ENCODE peak calls at places on chromosomes 1 and 21, in eight cellular contexts. J is lower leg skin, Y is IMR-90, S is NB4, H is tibial nerve, R is H1, X is ovary, A is esophagus muscularis mucosa. V is an unnamed sample.
A peak's percentile ranks its signal among the peaks of the same experiment; 100 is the strongest.

GRCh38 chr1:99580451-99580850 is 65.5 kb upstream of the PALMD start:
- DNase-seq in J (peak; percentile 88), Y (no peak), S (no peak), H (no peak), R (no peak), X (no peak), A (no peak), V (no peak)

GRCh38 chr21:45027241-45028196 is 46.9 kb upstream of the ADARB1 start:
- DNase-seq in J (peak; percentile 78), Y (no peak), S (no peak), H (no peak), R (no peak), X (no peak), A (no peak), V (peak; percentile 25)

GRCh38 chr1:53600486-53600885 is 138.5 kb downstream of the GLIS1 start:
- DNase-seq in J (no peak), Y (no peak), S (no peak), H (no peak), R (no peak), X (no peak), A (no peak), V (no peak)

GRCh38 chr1:41383094-41383852 is 22.0 kb downstream of the FOXO6 start:
- DNase-seq in J (no peak), Y (peak; percentile 31), S (peak; percentile 80), H (no peak), R (no peak), X (peak; percentile 64), A (no peak), V (no peak)

GRCh38 chr1:79190074-79190473 is 183.5 kb upstream of the ADGRL4 start:
- DNase-seq in J (no peak), Y (peak; percentile 3), S (no peak), H (no peak), R (no peak), X (no peak), A (no peak), V (no peak)

GRCh38 chr21:42760977-42761751 is 107.7 kb downstream of the PDE9A start:
- DNase-seq in J (no peak), Y (no peak), S (no peak), H (no peak), R (no peak), X (no peak), A (no peak), V (no peak)

GRCh38 chr1:22592919-22593790 is 29.9 kb downstream of the EPHA8 start:
- DNase-seq in J (no peak), Y (no peak), S (no peak), H (no peak), R (no peak), X (no peak), A (no peak), V (no peak)

GRCh38 chr1:14921057-14921456 is 232.5 kb upstream of the TMEM51 start:
- DNase-seq in J (no peak), Y (peak; percentile 66), S (no peak), H (no peak), R (no peak), X (no peak), A (no peak), V (no peak)

GRCh38 chr1:61043010-61043820 is 39.1 kb upstream of the NFIA start:
- DNase-seq in J (peak; percentile 98), Y (peak; percentile 48), S (peak; percentile 56), H (peak; percentile 91), R (no peak), X (peak; percentile 93), A (peak; percentile 96), V (peak; percentile 90)

GRCh38 chr1:89545264-89546038 is 20.8 kb downstream of the LRRC8B start:
- DNase-seq in J (no peak), Y (peak; percentile 19), S (peak; percentile 50), H (no peak), R (no peak), X (no peak), A (no peak), V (no peak)

GRCh38 chr1:156748670-156749428 is 2.6 kb downstream of the HDGF start:
- DNase-seq in J (peak; percentile 93), Y (peak; percentile 63), S (peak; percentile 71), H (peak; percentile 55), R (no peak), X (peak; percentile 81), A (no peak), V (no peak)
- TF ChIP-seq POLR2A in J (no peak), Y (no peak), S (no peak), H (no peak), R (no peak), X (peak; percentile 51), A (no peak), V (peak; percentile 40)

DNA sequence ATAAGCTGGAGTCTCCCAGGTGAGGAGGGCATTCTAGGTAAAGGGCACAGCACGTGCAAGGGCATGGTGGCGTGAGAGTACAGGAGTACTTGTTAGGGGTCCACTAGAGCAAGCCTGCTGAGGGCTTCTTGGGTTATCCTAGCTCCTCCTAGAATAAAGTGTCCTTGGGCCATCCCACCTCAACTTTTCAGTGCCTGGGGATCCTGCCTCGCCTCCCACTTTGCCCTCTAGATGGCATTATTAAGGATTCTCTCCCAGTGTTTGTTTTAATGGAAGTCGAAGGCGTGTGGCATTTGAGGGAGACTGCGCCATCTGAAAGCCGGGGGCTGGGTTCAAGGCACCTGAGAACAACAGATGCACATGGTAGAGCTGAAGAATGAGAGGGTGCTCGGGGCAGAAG is 74.5 kb upstream of the SELENON start:
- DNase-seq in J (no peak), Y (no peak), S (no peak), H (no peak), R (no peak), X (no peak), A (no peak), V (no peak)
- TF ChIP-seq CTCF in J (no peak), Y (no peak), S (peak; percentile 14), H (no peak), R (peak; percentile 37), X (no peak), A (no peak), V (no peak)

GRCh38 chr1:224259986-224260385 is 70.0 kb downstream of the NVL start:
- DNase-seq in J (no peak), Y (no peak), S (no peak), H (no peak), R (no peak), X (no peak), A (peak; percentile 12), V (no peak)
- TF ChIP-seq POLR2A in J (no peak), Y (no peak), S (no peak), H (no peak), R (no peak), X (no peak), A (no peak), V (no peak)

DNA sequence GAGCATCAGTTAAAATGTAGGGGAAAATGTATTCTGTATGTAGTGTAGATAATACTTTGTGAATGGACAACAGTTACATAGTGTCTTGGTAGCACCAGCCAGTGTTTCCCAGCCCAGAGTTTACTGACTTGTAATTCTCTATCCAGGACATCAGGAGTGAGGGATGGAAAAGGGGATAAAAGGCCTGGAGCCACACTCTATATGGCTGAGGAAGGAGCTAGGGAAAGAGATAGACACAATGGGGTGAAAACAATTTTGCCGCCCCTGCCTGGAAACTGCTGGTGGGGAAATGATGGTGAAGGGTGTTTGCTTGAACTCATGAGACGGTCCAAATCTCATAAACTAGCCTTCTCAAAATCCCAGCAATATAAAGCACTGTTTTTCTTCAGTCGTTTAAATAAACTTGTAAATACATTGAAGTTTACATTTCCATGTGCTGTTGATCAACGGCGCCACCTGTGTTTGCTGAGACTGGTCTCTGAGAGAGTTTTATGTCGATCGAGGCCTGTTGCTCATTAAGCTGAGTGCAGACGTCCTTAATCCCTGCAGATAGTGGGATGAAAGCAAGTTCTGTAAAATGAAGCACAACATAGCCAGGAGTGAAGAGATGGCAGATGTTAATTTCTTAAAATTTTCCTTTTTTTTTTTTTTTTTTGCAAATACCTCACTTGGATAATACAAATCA is 27.9 kb upstream of the AGO1 start:
- DNase-seq in J (no peak), Y (no peak), S (peak; percentile 19), H (no peak), R (no peak), X (no peak), A (no peak), V (no peak)
- TF ChIP-seq CTCF in J (no peak), Y (no peak), S (no peak), H (no peak), R (peak; percentile 55), X (no peak), A (no peak), V (no peak)

GRCh38 chr1:192098001-192098400 is 60.3 kb upstream of the RGS18 start:
- DNase-seq in J (no peak), Y (no peak), S (no peak), H (no peak), R (no peak), X (no peak), A (no peak), V (no peak)
- TF ChIP-seq POLR2A in J (no peak), Y (no peak), S (no peak), H (no peak), R (no peak), X (no peak), A (no peak), V (no peak)

V was measured in breast epithelium.